ENCODE peak calls at places on chromosomes 13 and 19, in ten cellular contexts. One of them, this sample, is unnamed.

GRCh38 chr19:17671906-17672305 is 16.2 kb downstream of the UNC13A start:
- DNase-seq in cardiac fibroblast: peak
- DNase-seq in PC-9: peak
- DNase-seq in fibroblast of pulmonary artery: peak
- DNase-seq in psoas muscle: no peak
- DNase-seq in left ventricle myocardium inferior: no peak
- DNase-seq in fibroblast of lung: peak
- DNase-seq in lower leg skin: no peak
- DNase-seq in colonic mucosa: no peak
- DNase-seq in fibroblast of mammary gland: peak
- DNase-seq in this sample: peak

GRCh38 chr13:28394422-28394821 is 100.5 kb downstream of the FLT1 start:
- DNase-seq in left ventricle myocardium inferior: no peak
- DNase-seq in fibroblast of lung: no peak
- DNase-seq in PC-9: no peak
- DNase-seq in colonic mucosa: no peak
- DNase-seq in lower leg skin: no peak
- DNase-seq in fibroblast of mammary gland: peak
- DNase-seq in cardiac fibroblast: peak
- DNase-seq in psoas muscle: no peak
- DNase-seq in fibroblast of pulmonary artery: peak
- DNase-seq in this sample: peak

GRCh38 chr13:44211286-44211685 is 162.3 kb upstream of the SERP2 start:
- DNase-seq in psoas muscle: no peak
- DNase-seq in fibroblast of pulmonary artery: no peak
- DNase-seq in fibroblast of mammary gland: no peak
- DNase-seq in fibroblast of lung: peak
- DNase-seq in colonic mucosa: no peak
- DNase-seq in PC-9: no peak
- DNase-seq in lower leg skin: no peak
- DNase-seq in left ventricle myocardium inferior: no peak
- DNase-seq in cardiac fibroblast: no peak
- DNase-seq in this sample: no peak

GRCh38 chr19:39941615-39942507 is 7.4 kb upstream of the FCGBP start:
- DNase-seq in fibroblast of pulmonary artery: peak
- DNase-seq in fibroblast of lung: no peak
- DNase-seq in left ventricle myocardium inferior: no peak
- DNase-seq in cardiac fibroblast: peak
- DNase-seq in fibroblast of mammary gland: peak
- DNase-seq in psoas muscle: no peak
- DNase-seq in lower leg skin: peak
- DNase-seq in PC-9: no peak
- DNase-seq in colonic mucosa: no peak
- DNase-seq in this sample: peak

GRCh38 chr13:39766464-39767167 is 111.2 kb downstream of the COG6 start:
- DNase-seq in cardiac fibroblast: no peak
- DNase-seq in fibroblast of pulmonary artery: no peak
- DNase-seq in psoas muscle: no peak
- DNase-seq in fibroblast of mammary gland: no peak
- DNase-seq in colonic mucosa: no peak
- DNase-seq in lower leg skin: no peak
- DNase-seq in left ventricle myocardium inferior: no peak
- DNase-seq in fibroblast of lung: no peak
- DNase-seq in PC-9: no peak
- DNase-seq in this sample: peak

GRCh38 chr13:51523082-51523518 is 61.2 kb upstream of the WDFY2 start:
- DNase-seq in cardiac fibroblast: peak
- DNase-seq in psoas muscle: no peak
- DNase-seq in PC-9: peak
- DNase-seq in left ventricle myocardium inferior: no peak
- DNase-seq in fibroblast of mammary gland: peak
- DNase-seq in fibroblast of lung: peak
- DNase-seq in colonic mucosa: no peak
- DNase-seq in fibroblast of pulmonary artery: peak
- DNase-seq in lower leg skin: peak
- DNase-seq in this sample: peak

GRCh38 chr13:35349673-35350278 is 126.7 kb downstream of the MAB21L1 start:
- DNase-seq in PC-9: peak
- DNase-seq in lower leg skin: no peak
- DNase-seq in fibroblast of lung: peak
- DNase-seq in cardiac fibroblast: no peak
- DNase-seq in fibroblast of mammary gland: peak
- DNase-seq in psoas muscle: no peak
- DNase-seq in left ventricle myocardium inferior: no peak
- DNase-seq in fibroblast of pulmonary artery: peak
- DNase-seq in colonic mucosa: no peak
- DNase-seq in this sample: peak

GRCh38 chr13:47545630-47546029 is 455.4 kb downstream of the SUCLA2 start:
- DNase-seq in fibroblast of pulmonary artery: no peak
- DNase-seq in lower leg skin: no peak
- DNase-seq in colonic mucosa: no peak
- DNase-seq in PC-9: no peak
- DNase-seq in fibroblast of mammary gland: no peak
- DNase-seq in left ventricle myocardium inferior: no peak
- DNase-seq in psoas muscle: no peak
- DNase-seq in cardiac fibroblast: no peak
- DNase-seq in fibroblast of lung: no peak
- DNase-seq in this sample: no peak

GRCh38 chr19:28652790-28653189 is 560.2 kb downstream of the UQCRFS1 start:
- DNase-seq in lower leg skin: no peak
- DNase-seq in left ventricle myocardium inferior: no peak
- DNase-seq in fibroblast of pulmonary artery: no peak
- DNase-seq in colonic mucosa: no peak
- DNase-seq in psoas muscle: no peak
- DNase-seq in fibroblast of mammary gland: no peak
- DNase-seq in PC-9: no peak
- DNase-seq in cardiac fibroblast: no peak
- DNase-seq in fibroblast of lung: no peak
- DNase-seq in this sample: no peak

GRCh38 chr13:48645845-48646244 is 7.9 kb upstream of the CYSLTR2 start:
- DNase-seq in fibroblast of lung: no peak
- DNase-seq in cardiac fibroblast: no peak
- DNase-seq in lower leg skin: no peak
- DNase-seq in colonic mucosa: no peak
- DNase-seq in fibroblast of pulmonary artery: no peak
- DNase-seq in PC-9: no peak
- DNase-seq in psoas muscle: no peak
- DNase-seq in left ventricle myocardium inferior: no peak
- DNase-seq in fibroblast of mammary gland: no peak
- DNase-seq in this sample: no peak

GRCh38 chr19:33274663-33275558 is 27.4 kb downstream of the CEBPA start:
- DNase-seq in lower leg skin: no peak
- DNase-seq in fibroblast of mammary gland: no peak
- DNase-seq in fibroblast of pulmonary artery: no peak
- DNase-seq in left ventricle myocardium inferior: no peak
- DNase-seq in psoas muscle: no peak
- DNase-seq in PC-9: no peak
- DNase-seq in colonic mucosa: no peak
- DNase-seq in fibroblast of lung: no peak
- DNase-seq in cardiac fibroblast: no peak
- DNase-seq in this sample: no peak

GRCh38 chr13:76307157-76307556 is 579.0 kb downstream of the KCTD12 start:
- DNase-seq in psoas muscle: no peak
- DNase-seq in fibroblast of lung: peak
- DNase-seq in lower leg skin: no peak
- DNase-seq in PC-9: no peak
- DNase-seq in fibroblast of mammary gland: no peak
- DNase-seq in colonic mucosa: no peak
- DNase-seq in cardiac fibroblast: no peak
- DNase-seq in left ventricle myocardium inferior: no peak
- DNase-seq in fibroblast of pulmonary artery: peak
- DNase-seq in this sample: no peak

GRCh38 chr19:45074744-45075143 is 1.5 kb downstream of the ZNF296 start:
- DNase-seq in colonic mucosa: no peak
- DNase-seq in lower leg skin: no peak
- DNase-seq in psoas muscle: no peak
- DNase-seq in fibroblast of lung: no peak
- DNase-seq in PC-9: no peak
- DNase-seq in left ventricle myocardium inferior: no peak
- DNase-seq in fibroblast of mammary gland: no peak
- DNase-seq in fibroblast of pulmonary artery: no peak
- DNase-seq in cardiac fibroblast: no peak
- DNase-seq in this sample: no peak
- H3K4me3 ChIP-seq in colonic mucosa: peak
- H3K4me3 ChIP-seq in lower leg skin: no peak
- H3K4me3 ChIP-seq in psoas muscle: no peak
- H3K4me3 ChIP-seq in fibroblast of lung: no peak
- H3K4me3 ChIP-seq in PC-9: peak
- H3K4me3 ChIP-seq in left ventricle myocardium inferior: peak
- H3K4me3 ChIP-seq in fibroblast of mammary gland: no peak
- H3K4me3 ChIP-seq in fibroblast of pulmonary artery: no peak
- H3K4me3 ChIP-seq in cardiac fibroblast: no peak
- H3K4me3 ChIP-seq in this sample: peak

DNA sequence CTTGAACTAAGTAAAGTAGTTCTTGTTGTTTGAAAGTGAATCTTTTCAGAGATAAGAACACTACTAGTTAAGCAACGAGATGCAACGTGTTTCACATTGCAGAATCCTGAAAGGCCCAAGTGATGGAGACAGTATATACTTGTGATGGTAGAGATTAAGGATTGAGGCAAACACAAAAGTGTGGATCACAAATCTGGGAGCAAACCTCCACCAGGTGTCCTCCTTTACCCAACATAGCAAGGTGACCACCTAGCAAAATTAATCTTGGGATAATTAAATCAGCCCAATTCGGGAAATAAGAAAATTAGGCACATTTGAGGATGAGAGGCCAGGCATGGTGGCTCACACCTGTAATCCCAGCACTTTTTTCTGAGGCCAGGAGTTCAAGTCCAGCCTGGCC is 563.9 kb downstream of the DACH1 start:
- DNase-seq in left ventricle myocardium inferior: no peak
- DNase-seq in cardiac fibroblast: peak
- DNase-seq in fibroblast of mammary gland: no peak
- DNase-seq in lower leg skin: no peak
- DNase-seq in colonic mucosa: no peak
- DNase-seq in fibroblast of pulmonary artery: peak
- DNase-seq in PC-9: no peak
- DNase-seq in psoas muscle: no peak
- DNase-seq in fibroblast of lung: no peak
- DNase-seq in this sample: peak
- TF ChIP-seq CTCF in left ventricle myocardium inferior: peak
- TF ChIP-seq CTCF in cardiac fibroblast: no peak
- TF ChIP-seq CTCF in fibroblast of mammary gland: no peak
- TF ChIP-seq CTCF in lower leg skin: no peak
- TF ChIP-seq CTCF in colonic mucosa: no peak
- TF ChIP-seq CTCF in fibroblast of pulmonary artery: peak
- TF ChIP-seq CTCF in PC-9: peak
- TF ChIP-seq CTCF in psoas muscle: no peak
- TF ChIP-seq CTCF in fibroblast of lung: peak
- TF ChIP-seq CTCF in this sample: peak

GRCh38 chr13:106917024-106917491 is 349.1 kb upstream of the ARGLU1 start:
- DNase-seq in psoas muscle: peak
- DNase-seq in left ventricle myocardium inferior: peak
- DNase-seq in colonic mucosa: no peak
- DNase-seq in fibroblast of pulmonary artery: peak
- DNase-seq in lower leg skin: no peak
- DNase-seq in PC-9: no peak
- DNase-seq in fibroblast of lung: no peak
- DNase-seq in fibroblast of mammary gland: no peak
- DNase-seq in cardiac fibroblast: peak
- DNase-seq in this sample: no peak
- H3K4me3 ChIP-seq in psoas muscle: peak
- H3K4me3 ChIP-seq in left ventricle myocardium inferior: peak
- H3K4me3 ChIP-seq in colonic mucosa: peak
- H3K4me3 ChIP-seq in fibroblast of pulmonary artery: peak
- H3K4me3 ChIP-seq in lower leg skin: peak
- H3K4me3 ChIP-seq in PC-9: no peak
- H3K4me3 ChIP-seq in fibroblast of lung: no peak
- H3K4me3 ChIP-seq in fibroblast of mammary gland: no peak
- H3K4me3 ChIP-seq in cardiac fibroblast: peak
- H3K4me3 ChIP-seq in this sample: peak

DNA sequence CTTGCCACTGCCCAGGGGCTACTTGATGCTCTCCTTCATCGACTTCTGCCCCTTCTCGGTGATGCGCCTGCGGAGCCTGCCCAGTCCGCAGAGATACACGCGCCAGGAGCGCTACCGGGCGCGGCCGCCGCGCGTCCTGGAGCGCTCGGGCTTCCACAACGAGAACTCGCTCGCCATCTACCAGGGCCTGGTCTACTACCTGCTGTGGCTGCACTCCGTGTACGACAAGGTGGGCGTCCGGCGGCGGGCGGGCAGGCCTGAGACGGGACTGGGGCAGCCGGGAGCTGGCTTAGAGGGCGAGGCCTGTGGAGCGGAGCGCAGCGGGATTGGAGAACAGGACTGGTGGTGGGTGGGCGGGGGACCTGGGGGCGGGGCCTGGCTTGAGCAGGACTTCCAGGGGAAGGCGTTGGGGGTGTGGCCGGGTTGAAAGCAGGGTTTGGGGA is 12.7 kb upstream of the PSMD8 start:
- DNase-seq in fibroblast of mammary gland: peak
- DNase-seq in fibroblast of pulmonary artery: peak
- DNase-seq in fibroblast of lung: peak
- DNase-seq in cardiac fibroblast: peak
- DNase-seq in left ventricle myocardium inferior: peak
- DNase-seq in psoas muscle: peak
- DNase-seq in lower leg skin: peak
- DNase-seq in PC-9: peak
- DNase-seq in colonic mucosa: peak
- DNase-seq in this sample: peak
- TF ChIP-seq CTCF in fibroblast of mammary gland: no peak
- TF ChIP-seq CTCF in fibroblast of pulmonary artery: no peak
- TF ChIP-seq CTCF in fibroblast of lung: no peak
- TF ChIP-seq CTCF in cardiac fibroblast: peak
- TF ChIP-seq CTCF in left ventricle myocardium inferior: peak
- TF ChIP-seq CTCF in psoas muscle: peak
- TF ChIP-seq CTCF in lower leg skin: no peak
- TF ChIP-seq CTCF in PC-9: no peak
- TF ChIP-seq CTCF in colonic mucosa: no peak
- TF ChIP-seq CTCF in this sample: peak

This sample was measured in epithelial cell of esophagus.